ENCODE peak calls at places on chromosomes 4 and X, in five cellular contexts. C, F, J, R and N are unnamed samples.

GRCh38 chr4:148447672-148448071 is 5.5 kb upstream of the NR3C2 start:
- DNase-seq in C (no peak), F (no peak), J (no peak), R (no peak), N (peak; percentile 19)

GRCh38 chr4:167826281-167826680 is 266.1 kb upstream of the ANXA10 start:
- DNase-seq in C (no peak), F (peak; percentile 56), J (no peak), R (no peak), N (peak; percentile 9)

GRCh38 chrX:136097871-136098805 is 49.2 kb upstream of the FHL1 start:
- DNase-seq in C (no peak), F (no peak), J (no peak), R (no peak), N (no peak)

GRCh38 chrX:134625315-134625718 is 33.0 kb downstream of the PLAC1 start:
- DNase-seq in C (no peak), F (peak; percentile 68), J (no peak), R (peak; percentile 10), N (no peak)

GRCh38 chr4:93183589-93183988 is 645.0 kb upstream of the ATOH1 start:
- DNase-seq in C (no peak), F (no peak), J (no peak), R (no peak), N (no peak)

GRCh38 chrX:107674480-107675364 is 46.4 kb downstream of the PRPS1 start:
- DNase-seq in C (peak; percentile 71), F (peak; percentile 93), J (no peak), R (no peak), N (peak; percentile 58)

GRCh38 chr4:113444386-113444785 is 317.2 kb downstream of the CAMK2D start:
- DNase-seq in C (no peak), F (peak; percentile 81), J (no peak), R (no peak), N (peak; percentile 45)

GRCh38 chrX:39689374-39690104 is 408.2 kb downstream of the BCOR start:
- DNase-seq in C (no peak), F (no peak), J (peak; percentile 8), R (no peak), N (no peak)

GRCh38 chrX:121336831-121337421 is 289.5 kb downstream of the GLUD2 start:
- DNase-seq in C (no peak), F (no peak), J (no peak), R (no peak), N (no peak)

GRCh38 chrX:56726609-56727008 is 2.4 kb upstream of the NBDY start:
- DNase-seq in C (no peak), F (peak; percentile 69), J (no peak), R (no peak), N (peak; percentile 53)

GRCh38 chr4:5412296-5412695 is 296.1 kb downstream of the EVC2 start:
- DNase-seq in C (no peak), F (no peak), J (no peak), R (no peak), N (no peak)

GRCh38 chr4:38623260-38623659 is 40.7 kb upstream of the KLF3 start:
- DNase-seq in C (no peak), F (no peak), J (no peak), R (no peak), N (no peak)

GRCh38 chr4:73450398-73451004 is 14.5 kb downstream of the AFP start:
- DNase-seq in C (peak; percentile 25), F (peak; percentile 78), J (no peak), R (no peak), N (peak; percentile 62)

GRCh38 chrX:123084797-123085196 is 99.3 kb upstream of the GRIA3 start:
- DNase-seq in C (no peak), F (no peak), J (no peak), R (no peak), N (no peak)

GRCh38 chrX:50067435-50068292 is 133.1 kb downstream of the AKAP4 start:
- DNase-seq in C (no peak), F (peak; percentile 34), J (peak; percentile 28), R (no peak), N (no peak)

GRCh38 chrX:131675596-131676194 is 131.8 kb downstream of the OR13H1 start:
- DNase-seq in C (no peak), F (no peak), J (no peak), R (no peak), N (no peak)

GRCh38 chr4:189385098-189385497 is 555.6 kb upstream of the FRG1 start:
- DNase-seq in C (no peak), F (no peak), J (no peak), R (no peak), N (no peak)

GRCh38 chr4:157280673-157281072 is 60.1 kb downstream of the GRIA2 start:
- DNase-seq in C (no peak), F (no peak), J (no peak), R (no peak), N (no peak)

GRCh38 chr4:13522282-13523104 is 21.8 kb downstream of the NKX3-2 start:
- DNase-seq in C (no peak), F (no peak), J (no peak), R (no peak), N (no peak)

GRCh38 chrX:39855748-39856129 is 242.0 kb downstream of the BCOR start:
- DNase-seq in C (no peak), F (peak; percentile 16), J (no peak), R (peak; percentile 74), N (peak; percentile 42)

GRCh38 chr4:82017680-82018079 is 356.1 kb downstream of the HNRNPD start:
- DNase-seq in C (no peak), F (peak; percentile 24), J (peak; percentile 21), R (no peak), N (peak; percentile 30)

GRCh38 chrX:149120459-149120858 is 384.6 kb downstream of the IDS start:
- DNase-seq in C (no peak), F (no peak), J (no peak), R (no peak), N (no peak)

GRCh38 chr4:7295917-7296660 is 103.8 kb downstream of the SORCS2 start:
- DNase-seq in C (peak; percentile 31), F (peak; percentile 39), J (peak; percentile 40), R (no peak), N (peak; percentile 45)

GRCh38 chrX:33178218-33178617 is 33.1 kb downstream of the DMD start:
- DNase-seq in C (no peak), F (no peak), J (no peak), R (no peak), N (no peak)

GRCh38 chrX:121733514-121733913 is 686.1 kb downstream of the GLUD2 start:
- DNase-seq in C (no peak), F (no peak), J (no peak), R (no peak), N (no peak)

GRCh38 chrX:10174810-10175209 is 18.0 kb downstream of the CLCN4 start:
- DNase-seq in C (no peak), F (no peak), J (no peak), R (no peak), N (no peak)

GRCh38 chr4:3276961-3277360 is 15.9 kb upstream of the RGS12 start:
- DNase-seq in C (no peak), F (peak; percentile 50), J (no peak), R (no peak), N (peak; percentile 86)

GRCh38 chrX:106862972-106863688 is 40.0 kb downstream of the RIPPLY1 start:
- DNase-seq in C (no peak), F (peak; percentile 0), J (peak; percentile 18), R (no peak), N (no peak)

GRCh38 chr4:168451744-168452394 is 28.4 kb downstream of the DDX60L start:
- DNase-seq in C (no peak), F (peak; percentile 35), J (no peak), R (no peak), N (peak; percentile 75)

GRCh38 chrX:43822015-43822414 is 60.2 kb downstream of the MAOB start:
- DNase-seq in C (no peak), F (no peak), J (no peak), R (no peak), N (no peak)

GRCh38 chrX:107677501-107677901 is 49.2 kb downstream of the PRPS1 start:
- DNase-seq in C (no peak), F (peak; percentile 39), J (no peak), R (no peak), N (peak; percentile 62)